ENCODE peak calls at places on chromosomes 13 and 19, in nine cellular contexts. One of them, this sample, is unnamed.

GRCh38 chr13:98228661-98229349 is 51.7 kb upstream of the RNF113B start:
- DNase-seq in glutamatergic neuron: no peak
- DNase-seq in HT1080: no peak
- DNase-seq in activated CD4-positive, alpha-beta T cell treated with anti-CD3 and anti-CD28 coated beads for 48 hours: no peak
- DNase-seq in fibroblast of pulmonary artery: no peak
- DNase-seq in foreskin fibroblast: no peak
- DNase-seq in occipital lobe: no peak
- DNase-seq in bronchial epithelial cell: no peak
- DNase-seq in heart right ventricle: no peak
- DNase-seq in this sample: no peak

GRCh38 chr13:77113496-77113895 is 86.5 kb upstream of the FBXL3 start:
- DNase-seq in glutamatergic neuron: no peak
- DNase-seq in HT1080: no peak
- DNase-seq in activated CD4-positive, alpha-beta T cell treated with anti-CD3 and anti-CD28 coated beads for 48 hours: no peak
- DNase-seq in fibroblast of pulmonary artery: peak
- DNase-seq in foreskin fibroblast: no peak
- DNase-seq in occipital lobe: no peak
- DNase-seq in bronchial epithelial cell: no peak
- DNase-seq in heart right ventricle: no peak
- DNase-seq in this sample: no peak

GRCh38 chr13:21297914-21298831 is 121.7 kb downstream of the MRPL57 start:
- DNase-seq in glutamatergic neuron: peak
- DNase-seq in HT1080: peak
- DNase-seq in activated CD4-positive, alpha-beta T cell treated with anti-CD3 and anti-CD28 coated beads for 48 hours: peak
- DNase-seq in fibroblast of pulmonary artery: peak
- DNase-seq in foreskin fibroblast: peak
- DNase-seq in occipital lobe: peak
- DNase-seq in bronchial epithelial cell: peak
- DNase-seq in heart right ventricle: peak
- DNase-seq in this sample: peak

GRCh38 chr13:54637377-54637776 is 1608.8 kb downstream of the OLFM4 start:
- DNase-seq in glutamatergic neuron: no peak
- DNase-seq in HT1080: peak
- DNase-seq in activated CD4-positive, alpha-beta T cell treated with anti-CD3 and anti-CD28 coated beads for 48 hours: no peak
- DNase-seq in fibroblast of pulmonary artery: peak
- DNase-seq in foreskin fibroblast: no peak
- DNase-seq in occipital lobe: no peak
- DNase-seq in bronchial epithelial cell: peak
- DNase-seq in heart right ventricle: no peak
- DNase-seq in this sample: no peak

GRCh38 chr13:30616927-30617314 is 799 bp upstream of the USPL1 start:
- DNase-seq in glutamatergic neuron: no peak
- DNase-seq in HT1080: peak
- DNase-seq in activated CD4-positive, alpha-beta T cell treated with anti-CD3 and anti-CD28 coated beads for 48 hours: peak
- DNase-seq in fibroblast of pulmonary artery: peak
- DNase-seq in foreskin fibroblast: peak
- DNase-seq in occipital lobe: peak
- DNase-seq in bronchial epithelial cell: peak
- DNase-seq in heart right ventricle: no peak
- DNase-seq in this sample: peak

GRCh38 chr19:2578911-2579677 is 103.2 kb downstream of the GADD45B start:
- DNase-seq in glutamatergic neuron: peak
- DNase-seq in HT1080: peak
- DNase-seq in activated CD4-positive, alpha-beta T cell treated with anti-CD3 and anti-CD28 coated beads for 48 hours: peak
- DNase-seq in fibroblast of pulmonary artery: peak
- DNase-seq in foreskin fibroblast: peak
- DNase-seq in occipital lobe: peak
- DNase-seq in bronchial epithelial cell: peak
- DNase-seq in heart right ventricle: peak
- DNase-seq in this sample: peak

GRCh38 chr13:32174366-32174765 is 140.8 kb downstream of the ZAR1L start:
- DNase-seq in glutamatergic neuron: no peak
- DNase-seq in HT1080: no peak
- DNase-seq in activated CD4-positive, alpha-beta T cell treated with anti-CD3 and anti-CD28 coated beads for 48 hours: no peak
- DNase-seq in fibroblast of pulmonary artery: no peak
- DNase-seq in foreskin fibroblast: no peak
- DNase-seq in occipital lobe: no peak
- DNase-seq in bronchial epithelial cell: no peak
- DNase-seq in heart right ventricle: no peak
- DNase-seq in this sample: no peak

GRCh38 chr19:12806242-12807131 is at the start of gene RNASEH2A:
- DNase-seq in glutamatergic neuron: peak
- DNase-seq in HT1080: peak
- DNase-seq in activated CD4-positive, alpha-beta T cell treated with anti-CD3 and anti-CD28 coated beads for 48 hours: peak
- DNase-seq in fibroblast of pulmonary artery: peak
- DNase-seq in foreskin fibroblast: peak
- DNase-seq in occipital lobe: peak
- DNase-seq in bronchial epithelial cell: peak
- DNase-seq in heart right ventricle: peak
- DNase-seq in this sample: peak

This sample was measured in head of caudate nucleus.